ENCODE peak calls at places on chromosomes 3 and 15, in seven cellular contexts. B is lower lobe of right lung, Y is esophagus squamous epithelium, D is colonic mucosa, I is transverse colon, C is BJ, L is PC-9. P is an unnamed sample.

GRCh38 chr3:14508966-14509795 is 31.0 kb downstream of the GRIP2 start:
- DNase-seq in B (peak; percentile 77), Y (no peak), D (peak; percentile 71), I (peak; percentile 67), C (no peak), L (peak; percentile 44), P (no peak)

GRCh38 chr15:20106026-20106425 is 435.6 kb downstream of the GOLGA6L6 start:
- DNase-seq in B (peak; percentile 56), Y (no peak), D (no peak), I (peak; percentile 6), C (no peak), L (peak; percentile 29), P (no peak)

GRCh38 chr15:69099976-69100375 is 60.5 kb upstream of the GLCE start:
- DNase-seq in B (no peak), Y (no peak), D (no peak), I (no peak), C (no peak), L (no peak), P (no peak)

GRCh38 chr15:83658406-83658805 is 4.5 kb downstream of the ADAMTSL3 start:
- DNase-seq in B (no peak), Y (no peak), D (no peak), I (no peak), C (no peak), L (no peak), P (no peak)

GRCh38 chr3:36714343-36714742 is 50.0 kb downstream of the DCLK3 start:
- DNase-seq in B (no peak), Y (no peak), D (no peak), I (no peak), C (peak; percentile 47), L (no peak), P (peak; percentile 46)

GRCh38 chr3:19075037-19075436 is 73.3 kb upstream of the KCNH8 start:
- DNase-seq in B (no peak), Y (no peak), D (no peak), I (no peak), C (no peak), L (no peak), P (no peak)

GRCh38 chr3:184078851-184079250 is 18.0 kb upstream of the HTR3E start:
- DNase-seq in B (no peak), Y (no peak), D (no peak), I (no peak), C (no peak), L (no peak), P (no peak)

GRCh38 chr3:159978353-159978752 is 10.3 kb upstream of the IL12A start:
- DNase-seq in B (no peak), Y (no peak), D (peak; percentile 49), I (peak; percentile 42), C (no peak), L (no peak), P (no peak)

GRCh38 chr3:24332092-24332491 is 162.6 kb downstream of the THRB start:
- DNase-seq in B (no peak), Y (no peak), D (no peak), I (no peak), C (no peak), L (no peak), P (no peak)

DNA sequence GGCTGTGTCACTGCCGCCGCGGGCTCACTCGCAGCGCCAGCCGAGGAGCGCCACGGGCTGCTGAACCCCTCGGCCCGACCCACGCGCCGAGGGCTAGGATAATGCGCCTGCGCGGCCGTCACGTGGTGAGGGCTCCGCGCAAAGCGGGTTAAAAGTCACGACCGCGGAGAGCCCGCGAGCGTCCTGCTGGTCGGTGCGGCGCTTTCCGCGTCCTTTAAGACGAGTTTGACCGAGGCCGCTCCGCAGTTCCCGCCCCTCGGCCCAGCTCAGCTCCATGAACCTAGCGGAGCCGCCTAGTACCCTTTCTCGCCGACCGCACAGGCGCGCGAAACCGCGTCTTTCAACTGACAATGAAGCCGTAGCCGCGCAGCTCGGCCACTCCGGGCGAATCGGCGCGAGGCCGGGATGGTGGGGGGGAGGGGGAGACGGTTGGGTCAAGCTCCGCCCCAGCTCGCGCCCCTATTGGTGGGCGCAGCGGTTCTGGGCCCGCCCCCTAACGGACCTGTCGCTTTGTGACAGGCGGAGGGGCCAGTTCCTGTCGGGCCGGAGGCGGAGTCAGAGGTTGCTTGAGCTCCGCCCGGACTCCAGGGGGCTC is 636 bp upstream of the STT3B start:
- DNase-seq in B (peak; percentile 100), Y (peak; percentile 94), D (peak; percentile 99), I (peak; percentile 99), C (peak; percentile 87), L (peak; percentile 85), P (peak; percentile 92)
- TF ChIP-seq CTCF in B (peak; percentile 19), Y (no peak), D (no peak), I (no peak), C (no peak), L (no peak), P (no peak)

DNA sequence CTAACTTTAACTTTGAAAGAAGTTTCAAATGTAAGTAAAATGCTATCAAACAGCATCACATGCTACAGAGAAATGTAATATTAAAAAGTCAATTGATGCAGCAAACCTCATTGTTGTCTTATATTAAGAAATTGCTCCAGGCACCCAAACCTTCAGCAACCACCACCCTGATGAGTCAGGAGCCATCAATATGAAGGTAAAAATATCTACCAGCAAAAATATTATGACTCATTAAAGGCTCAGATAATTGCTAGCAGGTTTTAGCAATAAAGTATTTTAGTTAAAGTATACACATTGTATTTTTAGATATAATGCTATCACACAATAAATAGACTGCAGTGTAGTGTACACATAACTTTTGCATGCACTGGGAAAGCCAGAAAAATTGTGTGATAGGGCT is 746.4 kb downstream of the ZPLD1 start:
- DNase-seq in B (no peak), Y (no peak), D (no peak), I (no peak), C (no peak), L (no peak), P (no peak)
- H3K4me3 ChIP-seq in B (no peak overlapping the region), Y (no peak overlapping the region), D (no peak overlapping the region), I (no peak overlapping the region), C (no peak overlapping the region), L (no peak overlapping the region), P (no peak overlapping the region)

DNA sequence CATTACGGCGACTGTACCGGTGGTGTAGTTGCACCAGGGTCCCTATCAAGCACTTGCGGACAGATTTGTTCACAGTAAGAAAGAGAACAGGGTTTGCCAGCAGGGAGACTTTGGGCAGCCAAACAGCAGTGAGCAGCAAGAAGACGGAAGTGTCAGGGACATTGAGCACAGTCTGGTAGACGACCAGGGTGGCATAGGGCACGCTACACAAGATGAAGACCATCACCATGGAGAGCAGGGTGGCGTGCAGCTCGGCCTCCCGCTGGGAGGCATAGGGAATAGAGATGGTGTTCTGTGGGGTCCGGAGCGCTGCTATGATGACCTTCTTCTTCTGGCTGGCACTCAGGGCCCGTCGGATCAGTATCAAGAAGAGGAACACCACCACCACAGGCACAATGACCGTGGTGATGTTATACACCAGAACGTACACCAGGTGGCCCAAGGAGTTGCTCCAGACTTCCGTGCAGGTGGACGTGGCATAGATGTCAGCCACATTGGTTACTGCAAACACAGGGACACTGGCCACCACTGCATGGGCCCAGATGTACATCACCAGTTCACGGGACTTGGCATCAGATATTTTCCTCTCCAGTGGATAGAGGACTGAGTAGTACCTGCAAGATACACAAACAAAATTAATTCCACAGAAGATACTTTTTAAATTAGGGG is 19.1 kb upstream of the FSIP1 start:
- DNase-seq in B (no peak), Y (no peak), D (peak; percentile 32), I (peak; percentile 53), C (no peak), L (no peak), P (no peak)
- TF ChIP-seq CTCF in B (peak; percentile 33), Y (peak; percentile 52), D (peak; percentile 22), I (no peak), C (peak; percentile 37), L (peak; percentile 41), P (peak; percentile 36)

GRCh38 chr3:138125548-138126221 is 6.5 kb downstream of the A4GNT start:
- DNase-seq in B (no peak), Y (no peak), D (no peak), I (no peak), C (no peak), L (no peak), P (peak; percentile 5)
- H3K4me3 ChIP-seq in B (no peak overlapping the region), Y (no peak overlapping the region), D (no peak overlapping the region), I (no peak overlapping the region), C (no peak overlapping the region), L (no peak overlapping the region), P (no peak overlapping the region)

GRCh38 chr15:74240002-74240568 is 4.0 kb downstream of the CCDC33 start:
- DNase-seq in B (peak; percentile 86), Y (no peak), D (peak; percentile 93), I (peak; percentile 88), C (no peak), L (peak; percentile 96), P (no peak)
- TF ChIP-seq CTCF in B (peak; percentile 57), Y (peak; percentile 41), D (peak; percentile 34), I (peak; percentile 42), C (peak; percentile 63), L (peak; percentile 68), P (peak; percentile 63)

GRCh38 chr3:61947456-61947855 is 386.1 kb downstream of the PTPRG start:
- DNase-seq in B (no peak), Y (no peak), D (no peak), I (no peak), C (no peak), L (no peak), P (no peak)
- H3K4me3 ChIP-seq in B (no peak overlapping the region), Y (no peak overlapping the region), D (no peak overlapping the region), I (no peak overlapping the region), C (no peak overlapping the region), L (no peak overlapping the region), P (no peak overlapping the region)

GRCh38 chr15:81182746-81183402 is 13.8 kb upstream of the IL16 start:
- DNase-seq in B (no peak), Y (no peak), D (no peak), I (no peak), C (no peak), L (no peak), P (no peak)
- TF ChIP-seq CTCF in B (no peak), Y (no peak), D (no peak), I (no peak), C (peak; percentile 39), L (no peak), P (no peak)

GRCh38 chr15:57217716-57218598 is 158.3 kb upstream of the CGNL1 start:
- DNase-seq in B (no peak), Y (no peak), D (no peak), I (no peak), C (no peak), L (no peak), P (no peak)
- H3K4me3 ChIP-seq in B (no peak overlapping the region), Y (no peak overlapping the region), D (no peak overlapping the region), I (no peak overlapping the region), C (no peak overlapping the region), L (no peak overlapping the region), P (no peak overlapping the region)

P was measured in AG04449.